ENCODE peak calls at places on chromosomes 3 and 15, in ten cellular contexts. S is HEK293T; Q is left ventricle myocardium inferior; Z is cardiac muscle cell; A is activated T-helper 9 cell treated with anti-CD3 and anti-CD28 coated beads, Interleukin-2, amount 50 U/mL, for 16 hours; W is NCI-H1105; F is NCI-H1417; P is activated T-cell treated with anti-CD3 and anti-CD28 coated beads, Interleukin-2, amount 50 U/mL, for 72 hours; D is left cardiac atrium; I is EH. U is an unnamed sample.

GRCh38 chr15:43748376-43748775 is 2.1 kb downstream of the PDIA3 start:
- DNase-seq in Z (peak), S (no peak), W (no peak), I (peak), Q (no peak), P (peak), D (no peak), F (no peak), A (no peak), U (peak)

GRCh38 chr3:150314248-150315027 is 93.7 kb upstream of the TSC22D2 start:
- DNase-seq in P (no peak), F (no peak), W (peak), D (no peak), Q (no peak), Z (peak), A (no peak), S (no peak), I (no peak), U (no peak)

GRCh38 chr15:90402230-90402629 is 14.2 kb downstream of the IQGAP1 start:
- DNase-seq in A (no peak), I (peak), Z (peak), P (no peak), W (no peak), S (no peak), Q (no peak), F (no peak), D (peak), U (peak)

GRCh38 chr3:107111889-107112288 is 265.4 kb upstream of the CCDC54 start:
- DNase-seq in S (no peak), D (no peak), I (no peak), Z (no peak), Q (no peak), A (no peak), W (no peak), P (no peak), F (no peak), U (no peak)

GRCh38 chr3:12822725-12823373 is 18.5 kb downstream of the RPL32 start:
- DNase-seq in P (no peak), W (no peak), A (no peak), I (no peak), Z (peak), S (peak), Q (no peak), D (no peak), F (no peak), U (no peak)

GRCh38 chr3:29758108-29759020 is 477.5 kb downstream of the RBMS3 start:
- DNase-seq in S (no peak), A (no peak), P (no peak), Z (peak), Q (no peak), F (no peak), D (no peak), I (peak), W (no peak), U (no peak)

GRCh38 chr15:29636140-29636539 is 186.1 kb downstream of the TJP1 start:
- DNase-seq in D (no peak), P (no peak), A (no peak), Q (no peak), F (no peak), Z (no peak), S (no peak), W (no peak), I (peak), U (no peak)

GRCh38 chr3:42036483-42036823 is 54.7 kb upstream of the TRAK1 start:
- DNase-seq in F (no peak), S (no peak), D (no peak), Q (no peak), W (no peak), Z (peak), A (no peak), P (no peak), I (peak), U (peak)

GRCh38 chr3:45337839-45338470 is 50.4 kb upstream of the LARS2 start:
- DNase-seq in D (no peak), Q (no peak), F (no peak), P (no peak), A (no peak), Z (no peak), I (no peak), S (no peak), W (no peak), U (no peak)

GRCh38 chr3:81218023-81218422 is 543.4 kb downstream of the GBE1 start:
- DNase-seq in F (peak), Z (peak), A (no peak), S (peak), I (peak), W (no peak), D (no peak), P (no peak), Q (no peak), U (no peak)

GRCh38 chr15:77192451-77192850 is 121.5 kb upstream of the TSPAN3 start:
- DNase-seq in W (no peak), Z (no peak), F (no peak), Q (no peak), P (no peak), S (no peak), A (no peak), I (no peak), D (no peak), U (no peak)

GRCh38 chr3:170499562-170500156 is 81.0 kb downstream of the CLDN11 start:
- DNase-seq in F (no peak), D (peak), S (peak), Z (peak), Q (no peak), W (no peak), I (peak), P (peak), A (no peak), U (peak)

GRCh38 chr15:63938486-63939061 is 104.8 kb upstream of the HERC1 start:
- DNase-seq in F (no peak), Z (peak), D (no peak), I (peak), Q (no peak), P (no peak), W (no peak), A (no peak), S (no peak), U (peak)

GRCh38 chr3:195825191-195825588 is 13.5 kb upstream of the MUC4 start:
- DNase-seq in Q (no peak), Z (no peak), W (no peak), A (no peak), P (no peak), D (no peak), F (no peak), I (no peak), S (no peak), U (peak)

GRCh38 chr3:195182470-195182795 is 88.5 kb downstream of the XXYLT1 start:
- DNase-seq in F (no peak), Q (no peak), I (peak), S (no peak), A (no peak), W (no peak), Z (peak), D (no peak), P (no peak), U (peak)

GRCh38 chr3:13575459-13576061 is 26.6 kb downstream of the FBLN2 start:
- DNase-seq in W (no peak), Z (no peak), Q (peak), I (no peak), A (no peak), S (no peak), F (no peak), P (no peak), D (peak), U (peak)

GRCh38 chr15:51377038-51377761 is 35.7 kb downstream of the GLDN start:
- DNase-seq in Z (peak), A (no peak), F (no peak), D (no peak), I (peak), P (no peak), S (no peak), Q (no peak), W (no peak), U (peak)

U was measured in osteoblast.